ENCODE peak calls at places on chromosome 12, in eight cellular contexts. F is HuH-7.5, V is NCI-H774, J is heart right ventricle, W is LoVo, T is NCI-H2171, R is left colon, E is nephron progenitor cell. S is an unnamed sample.

GRCh38 chr12:123069436-123070266 is 81.2 kb downstream of the PITPNM2 start:
- DNase-seq in F (no peak), V (no peak), J (no peak), W (no peak), T (no peak), R (no peak), E (no peak), S (no peak)

GRCh38 chr12:52727037-52727436 is 23.7 kb upstream of the KRT77 start:
- DNase-seq in F (no peak), V (no peak), J (no peak), W (no peak), T (no peak), R (no peak), E (no peak), S (no peak)

GRCh38 chr12:116454950-116455447 is 104.2 kb upstream of the MAP1LC3B2 start:
- DNase-seq in F (no peak), V (no peak), J (no peak), W (peak), T (no peak), R (no peak), E (no peak), S (no peak)

GRCh38 chr12:15979096-15980091 is 68.3 kb downstream of the DERA start:
- DNase-seq in F (peak), V (no peak), J (no peak), W (peak), T (no peak), R (no peak), E (peak), S (no peak)

GRCh38 chr12:71780207-71780822 is 25.7 kb downstream of the RAB21 start:
- DNase-seq in F (no peak), V (peak), J (no peak), W (peak), T (peak), R (no peak), E (peak), S (no peak)

GRCh38 chr12:103729499-103729898 is 111.5 kb downstream of the NT5DC3 start:
- DNase-seq in F (no peak), V (no peak), J (no peak), W (no peak), T (no peak), R (no peak), E (no peak), S (no peak)

GRCh38 chr12:131057211-131057721 is 103.6 kb downstream of the ADGRD1 start:
- DNase-seq in F (no peak), V (no peak), J (peak), W (no peak), T (no peak), R (no peak), E (no peak), S (no peak)

GRCh38 chr12:67780580-67781084 is 132.1 kb downstream of the DYRK2 start:
- DNase-seq in F (no peak), V (no peak), J (no peak), W (no peak), T (no peak), R (no peak), E (no peak), S (no peak)

GRCh38 chr12:108518101-108518715 is 3.1 kb downstream of the FICD start:
- DNase-seq in F (no peak), V (no peak), J (no peak), W (no peak), T (no peak), R (no peak), E (no peak), S (no peak)

GRCh38 chr12:14873440-14874185 is 12.0 kb downstream of the MGP start:
- DNase-seq in F (no peak), V (no peak), J (no peak), W (no peak), T (peak), R (no peak), E (no peak), S (no peak)

GRCh38 chr12:6375269-6376078 is at the start of gene SCNN1A:
- DNase-seq in F (no peak), V (peak), J (no peak), W (no peak), T (no peak), R (peak), E (no peak), S (peak)

GRCh38 chr12:58651850-58652249 is 268.5 kb downstream of the LRIG3 start:
- DNase-seq in F (no peak), V (no peak), J (no peak), W (no peak), T (no peak), R (no peak), E (no peak), S (no peak)

GRCh38 chr12:28088566-28089277 is 101.5 kb upstream of the CCDC91 start:
- DNase-seq in F (no peak), V (no peak), J (no peak), W (no peak), T (peak), R (no peak), E (no peak), S (no peak)

GRCh38 chr12:45674583-45674982 is 54.9 kb upstream of the ARID2 start:
- DNase-seq in F (no peak), V (no peak), J (peak), W (peak), T (no peak), R (no peak), E (no peak), S (no peak)

GRCh38 chr12:46486588-46486987 is 114.0 kb upstream of the SLC38A2 start:
- DNase-seq in F (no peak), V (no peak), J (no peak), W (no peak), T (no peak), R (no peak), E (no peak), S (no peak)

GRCh38 chr12:113734503-113734902 is 231.6 kb downstream of the RBM19 start:
- DNase-seq in F (no peak), V (no peak), J (no peak), W (no peak), T (no peak), R (no peak), E (no peak), S (no peak)

GRCh38 chr12:22709292-22709691 is 84.3 kb downstream of the ETNK1 start:
- DNase-seq in F (peak), V (peak), J (no peak), W (peak), T (no peak), R (no peak), E (no peak), S (peak)

GRCh38 chr12:118318703-118319102 is 54.0 kb downstream of the TAOK3 start:
- DNase-seq in F (no peak), V (no peak), J (no peak), W (no peak), T (no peak), R (no peak), E (no peak), S (no peak)

GRCh38 chr12:32155911-32156585 is 49.4 kb downstream of the BICD1 start:
- DNase-seq in F (no peak), V (no peak), J (no peak), W (no peak), T (peak), R (no peak), E (no peak), S (no peak)